ENCODE peak calls at places on chromosome 21, in ten cellular contexts. M, J, K, R, X, Y, N, E, H and Z are unnamed samples.

GRCh38 chr21:37828515-37828914 is 87.7 kb downstream of the KCNJ6 start:
- DNase-seq in M (no peak), J (no peak), K (no peak), R (no peak), X (no peak), Y (no peak), N (no peak), E (no peak), H (no peak), Z (no peak)

GRCh38 chr21:34888569-34889286 is 160.4 kb downstream of the RUNX1 start:
- DNase-seq in M (peak; percentile 92), J (peak; percentile 91), K (peak; percentile 96), R (peak; percentile 97), X (peak; percentile 97), Y (peak; percentile 86), N (peak; percentile 72), E (peak; percentile 92), H (peak; percentile 95), Z (peak; percentile 73)

GRCh38 chr21:39715804-39716397 is 29.1 kb upstream of the IGSF5 start:
- DNase-seq in M (no peak), J (peak; percentile 60), K (peak; percentile 39), R (peak; percentile 68), X (peak; percentile 45), Y (peak; percentile 8), N (peak; percentile 60), E (peak; percentile 54), H (peak; percentile 50), Z (peak; percentile 63)

GRCh38 chr21:38533887-38534286 is 35.6 kb upstream of the ERG start:
- DNase-seq in M (no peak), J (no peak), K (no peak), R (no peak), X (no peak), Y (no peak), N (no peak), E (no peak), H (no peak), Z (no peak)

GRCh38 chr21:39022901-39023693 is 160.2 kb downstream of the PSMG1 start:
- DNase-seq in M (no peak), J (no peak), K (peak; percentile 33), R (peak; percentile 66), X (no peak), Y (peak; percentile 91), N (no peak), E (no peak), H (peak; percentile 49), Z (no peak)

GRCh38 chr21:35953570-35953969 is 106.8 kb downstream of the SETD4 start:
- DNase-seq in M (no peak), J (no peak), K (no peak), R (no peak), X (peak; percentile 42), Y (no peak), N (no peak), E (no peak), H (no peak), Z (no peak)

GRCh38 chr21:29130234-29130993 is at the start of gene MAP3K7CL:
- DNase-seq in M (no peak), J (no peak), K (peak; percentile 66), R (peak; percentile 81), X (no peak), Y (peak; percentile 76), N (no peak), E (no peak), H (peak; percentile 98), Z (no peak)

GRCh38 chr21:38295997-38296764 is 39.4 kb downstream of the KCNJ15 start:
- DNase-seq in M (no peak), J (no peak), K (no peak), R (no peak), X (no peak), Y (no peak), N (no peak), E (no peak), H (peak; percentile 45), Z (no peak)

GRCh38 chr21:39384674-39385298 is 35.9 kb upstream of the HMGN1 start:
- DNase-seq in M (no peak), J (no peak), K (no peak), R (no peak), X (no peak), Y (no peak), N (no peak), E (no peak), H (peak; percentile 42), Z (no peak)

GRCh38 chr21:37921091-37921490 is 4.8 kb upstream of the KCNJ6 start:
- DNase-seq in M (no peak), J (no peak), K (no peak), R (no peak), X (no peak), Y (no peak), N (no peak), E (no peak), H (no peak), Z (no peak)

GRCh38 chr21:29313662-29314408 is 15.1 kb downstream of the BACH1 start:
- DNase-seq in M (no peak), J (no peak), K (no peak), R (no peak), X (no peak), Y (no peak), N (no peak), E (no peak), H (no peak), Z (no peak)

GRCh38 chr21:20661745-20662470 is 336.3 kb upstream of the NCAM2 start:
- DNase-seq in M (no peak), J (no peak), K (no peak), R (no peak), X (no peak), Y (no peak), N (no peak), E (no peak), H (no peak), Z (no peak)

GRCh38 chr21:39057121-39057520 is 126.1 kb downstream of the PSMG1 start:
- DNase-seq in M (no peak), J (no peak), K (peak; percentile 33), R (no peak), X (no peak), Y (no peak), N (no peak), E (no peak), H (no peak), Z (no peak)

GRCh38 chr21:38965910-38966504 is 160.3 kb downstream of the ETS2 start:
- DNase-seq in M (no peak), J (peak; percentile 79), K (peak; percentile 8), R (no peak), X (no peak), Y (no peak), N (no peak), E (peak; percentile 50), H (peak; percentile 75), Z (peak; percentile 12)

GRCh38 chr21:32974653-32975052 is 51.1 kb upstream of the OLIG2 start:
- DNase-seq in M (no peak), J (no peak), K (no peak), R (no peak), X (no peak), Y (no peak), N (no peak), E (no peak), H (no peak), Z (no peak)

GRCh38 chr21:26844258-26845065 is 747 bp downstream of the ADAMTS1 start:
- DNase-seq in M (no peak), J (peak; percentile 42), K (peak; percentile 44), R (peak; percentile 84), X (peak; percentile 26), Y (no peak), N (no peak), E (peak; percentile 49), H (peak; percentile 52), Z (peak; percentile 40)

GRCh38 chr21:26845066-26845749 is at the start of gene ADAMTS1:
- DNase-seq in M (peak; percentile 87), J (peak; percentile 71), K (peak; percentile 59), R (peak; percentile 98), X (peak; percentile 68), Y (no peak), N (no peak), E (peak; percentile 88), H (peak; percentile 96), Z (peak; percentile 94)

GRCh38 chr21:26847951-26848350 is 2.7 kb upstream of the ADAMTS1 start:
- DNase-seq in M (no peak), J (no peak), K (no peak), R (no peak), X (no peak), Y (no peak), N (no peak), E (no peak), H (no peak), Z (no peak)

GRCh38 chr21:26845750-26846035 is 484 bp upstream of the ADAMTS1 start:
- DNase-seq in M (no peak), J (no peak), K (no peak), R (no peak), X (no peak), Y (no peak), N (no peak), E (no peak), H (no peak), Z (no peak)

GRCh38 chr21:26846036-26846931 is 1.1 kb upstream of the ADAMTS1 start:
- DNase-seq in M (peak; percentile 71), J (peak; percentile 12), K (peak; percentile 49), R (peak; percentile 94), X (peak; percentile 40), Y (no peak), N (no peak), E (peak; percentile 72), H (peak; percentile 86), Z (peak; percentile 61)
- TF ChIP-seq CTCF in M (no peak), J (no peak), K (no peak), R (peak; percentile 51), X (no peak), Y (peak; percentile 30), N (no peak), E (no peak), H (peak; percentile 39), Z (peak; percentile 49)

GRCh38 chr21:26096972-26097371 is 73.6 kb downstream of the APP start:
- DNase-seq in M (no peak), J (no peak), K (no peak), R (no peak), X (no peak), Y (peak; percentile 84), N (no peak), E (no peak), H (no peak), Z (no peak)
- TF ChIP-seq CTCF in M (no peak), J (no peak), K (no peak), R (no peak), X (no peak), Y (no peak), N (no peak), E (no peak), H (no peak), Z (no peak)

GRCh38 chr21:46324390-46325072 is 575 bp downstream of the PCNT start:
- DNase-seq in M (peak; percentile 85), J (peak; percentile 87), K (peak; percentile 77), R (peak; percentile 93), X (peak; percentile 80), Y (no peak), N (peak; percentile 90), E (peak; percentile 85), H (peak; percentile 80), Z (peak; percentile 90)
- TF ChIP-seq CTCF in M (no peak), J (no peak), K (peak; percentile 18), R (no peak), X (no peak), Y (no peak), N (no peak), E (no peak), H (no peak), Z (no peak)

DNA sequence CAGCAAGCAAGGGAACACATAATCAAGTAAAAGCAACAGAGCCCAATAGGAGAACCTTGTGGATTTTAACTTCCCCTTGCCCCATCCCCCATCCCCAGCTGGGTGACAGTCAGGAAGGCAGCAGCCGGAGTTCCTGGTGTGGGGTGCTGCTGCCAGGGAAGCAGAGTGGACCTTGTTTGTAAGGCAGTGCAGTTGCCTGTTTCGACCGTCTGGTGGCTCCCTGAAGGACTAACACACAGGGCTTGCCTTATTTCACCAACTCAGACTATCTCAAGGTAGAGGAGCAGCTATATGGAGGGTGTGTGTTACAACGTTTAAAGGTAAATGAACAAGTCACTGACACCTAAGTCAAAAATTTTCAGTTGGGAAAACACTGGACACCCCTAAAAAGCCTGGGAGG is 6.6 kb downstream of the KRTAP10-8 start:
- DNase-seq in M (no peak), J (no peak), K (no peak), R (peak; percentile 66), X (no peak), Y (no peak), N (peak; percentile 5), E (peak; percentile 40), H (peak; percentile 1), Z (no peak)
- TF ChIP-seq CTCF in M (no peak), J (no peak), K (no peak), R (no peak), X (no peak), Y (no peak), N (no peak), E (no peak), H (no peak), Z (peak; percentile 18)